ENCODE peak calls at places on chromosome 11, in six cellular contexts. J is mammary epithelial cell; N is IMR-90; D is colonic mucosa; B is CD8-positive, alpha-beta T cell; Y is OCI-LY7. P is an unnamed sample.

GRCh38 chr11:61473370-61474025 is 35.1 kb upstream of the LRRC10B start:
- DNase-seq in J (peak), N (peak), D (peak), Y (no peak), B (no peak), P (peak)

GRCh38 chr11:76208829-76209670 is 2.7 kb upstream of the WNT11 start:
- DNase-seq in N (peak), D (peak), B (peak), J (peak), Y (peak), P (peak)

GRCh38 chr11:80495116-80495515 is 1054.3 kb upstream of the TENM4 start:
- DNase-seq in N (no peak), J (peak), B (no peak), D (no peak), Y (no peak), P (no peak)

GRCh38 chr11:43748095-43748494 is 67.6 kb downstream of the HSD17B12 start:
- DNase-seq in J (no peak), N (no peak), D (no peak), B (no peak), Y (no peak), P (no peak)

GRCh38 chr11:12290477-12290922 is 86.9 kb upstream of the PARVA start:
- DNase-seq in Y (no peak), B (no peak), N (no peak), D (no peak), J (no peak), P (no peak)

GRCh38 chr11:46520971-46521745 is 72.7 kb downstream of the AMBRA1 start:
- DNase-seq in B (no peak), D (no peak), Y (no peak), J (peak), N (peak), P (no peak)

GRCh38 chr11:31492320-31492913 is 17.0 kb downstream of the IMMP1L start:
- DNase-seq in D (no peak), B (no peak), J (peak), Y (no peak), N (peak), P (no peak)

GRCh38 chr11:123381149-123381548 is 48.9 kb upstream of the GRAMD1B start:
- DNase-seq in D (no peak), B (no peak), Y (no peak), J (no peak), N (no peak), P (no peak)

GRCh38 chr11:14971865-14972580 is at the start of gene CALCA:
- DNase-seq in D (no peak), J (no peak), N (no peak), Y (no peak), B (no peak), P (no peak)

GRCh38 chr11:80109652-80110051 is 668.8 kb upstream of the TENM4 start:
- DNase-seq in N (no peak), Y (no peak), J (no peak), D (no peak), B (no peak), P (no peak)

GRCh38 chr11:23586188-23586587 is 725.9 kb upstream of the CCDC179 start:
- DNase-seq in D (no peak), Y (no peak), B (no peak), J (no peak), N (peak), P (no peak)
- H3K4me3 ChIP-seq in D (no peak), Y (no peak), B (no peak), J (no peak), N (no peak), P (no peak)

GRCh38 chr11:24496728-24497396 is at the start of gene LUZP2:
- DNase-seq in J (peak), D (peak), Y (no peak), B (no peak), N (peak), P (no peak)
- TF ChIP-seq CTCF in J (peak), D (no peak), Y (no peak), B (no peak), N (no peak), P (peak)

GRCh38 chr11:62852523-62853188 is 13.3 kb upstream of the WDR74 start:
- DNase-seq in D (no peak), B (no peak), N (no peak), Y (no peak), J (no peak), P (no peak)

GRCh38 chr11:62853279-62853965 is 14.0 kb upstream of the WDR74 start:
- DNase-seq in J (no peak), N (no peak), D (no peak), Y (no peak), B (no peak), P (no peak)

GRCh38 chr11:62854013-62854824 is 14.8 kb upstream of the WDR74 start:
- DNase-seq in D (no peak), B (no peak), J (no peak), Y (peak), N (no peak), P (no peak)

GRCh38 chr11:62850911-62851806 is 11.8 kb upstream of the WDR74 start:
- DNase-seq in Y (peak), D (no peak), J (no peak), B (no peak), N (no peak), P (no peak)

GRCh38 chr11:62851807-62852522 is 12.6 kb upstream of the WDR74 start:
- DNase-seq in B (no peak), J (no peak), D (no peak), N (no peak), Y (peak), P (no peak)
- H3K4me3 ChIP-seq in B (no peak), J (no peak), D (no peak), N (no peak), Y (peak), P (no peak)

GRCh38 chr11:129681344-129682114 is 134.1 kb upstream of the TMEM45B start:
- DNase-seq in J (no peak), Y (no peak), D (no peak), N (no peak), B (no peak), P (no peak)

GRCh38 chr11:129680907-129681306 is 134.7 kb upstream of the TMEM45B start:
- DNase-seq in Y (no peak), N (no peak), D (no peak), B (no peak), J (no peak), P (no peak)
- TF ChIP-seq CTCF in Y (no peak), N (no peak), D (no peak), B (no peak), J (no peak), P (no peak)

GRCh38 chr11:115958089-115959000 is 454.1 kb upstream of the CADM1 start:
- DNase-seq in D (no peak), B (no peak), J (no peak), Y (no peak), N (no peak), P (no peak)
- H3K4me3 ChIP-seq in D (no peak), B (no peak), J (no peak), Y (no peak), N (no peak), P (no peak)

GRCh38 chr11:69013009-69013951 is at the start of gene MRGPRF:
- DNase-seq in N (peak), D (peak), J (no peak), B (no peak), Y (no peak), P (no peak)
- TF ChIP-seq CTCF in N (peak), D (no peak), J (peak), B (no peak), Y (no peak), P (peak)

GRCh38 chr11:6498121-6498520 is 1.0 kb downstream of the DNHD1 start:
- DNase-seq in J (no peak), N (peak), Y (no peak), B (no peak), D (peak), P (no peak)

GRCh38 chr11:6502382-6502781 is 5.3 kb downstream of the DNHD1 start:
- DNase-seq in J (no peak), D (no peak), N (no peak), B (no peak), Y (no peak), P (no peak)

GRCh38 chr11:6498544-6498943 is 1.5 kb downstream of the DNHD1 start:
- DNase-seq in N (no peak), D (no peak), Y (no peak), B (no peak), J (no peak), P (no peak)

DNA sequence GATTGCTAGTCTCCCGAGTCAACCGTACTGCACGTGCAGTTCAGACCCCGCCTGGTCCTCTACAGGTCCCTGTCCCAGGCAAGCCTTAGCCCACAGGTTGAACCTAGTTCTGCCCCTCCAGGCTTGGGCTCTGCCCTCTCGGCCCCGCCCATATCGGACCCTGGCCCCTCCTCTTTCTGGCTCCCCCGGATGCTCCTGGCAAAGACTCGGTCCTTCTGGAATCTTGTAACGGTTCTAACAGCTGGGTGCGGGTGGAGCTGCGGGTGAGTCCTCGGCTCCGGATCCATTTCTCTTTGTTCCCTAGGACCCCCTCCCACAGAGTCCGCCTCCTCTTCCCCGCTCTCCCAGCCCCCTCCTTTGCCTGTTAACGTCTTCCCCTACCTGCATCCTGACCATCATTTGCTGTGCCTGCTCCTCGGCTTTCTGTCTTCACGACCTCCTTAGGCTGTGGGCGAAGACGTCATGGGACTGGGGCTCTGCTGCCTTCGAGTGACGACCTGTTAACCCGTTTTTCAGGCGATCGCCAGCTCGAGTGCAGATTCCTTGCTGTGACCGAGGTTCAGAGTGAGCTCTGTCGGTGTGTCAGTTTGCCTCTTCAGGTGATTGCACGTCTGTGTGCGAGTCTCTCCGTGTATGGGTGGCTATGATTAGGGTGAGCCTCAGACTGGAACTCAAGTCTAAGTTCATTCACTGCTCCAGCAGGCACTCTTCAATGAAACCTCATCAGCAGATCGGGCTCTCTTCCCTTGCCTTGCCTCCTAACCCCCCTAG is at the start of gene DNHD1:
- DNase-seq in J (no peak), D (no peak), Y (no peak), N (no peak), B (no peak), P (no peak)
- H3K4me3 ChIP-seq in J (no peak), D (no peak), Y (no peak), N (no peak), B (no peak), P (no peak)

DNA sequence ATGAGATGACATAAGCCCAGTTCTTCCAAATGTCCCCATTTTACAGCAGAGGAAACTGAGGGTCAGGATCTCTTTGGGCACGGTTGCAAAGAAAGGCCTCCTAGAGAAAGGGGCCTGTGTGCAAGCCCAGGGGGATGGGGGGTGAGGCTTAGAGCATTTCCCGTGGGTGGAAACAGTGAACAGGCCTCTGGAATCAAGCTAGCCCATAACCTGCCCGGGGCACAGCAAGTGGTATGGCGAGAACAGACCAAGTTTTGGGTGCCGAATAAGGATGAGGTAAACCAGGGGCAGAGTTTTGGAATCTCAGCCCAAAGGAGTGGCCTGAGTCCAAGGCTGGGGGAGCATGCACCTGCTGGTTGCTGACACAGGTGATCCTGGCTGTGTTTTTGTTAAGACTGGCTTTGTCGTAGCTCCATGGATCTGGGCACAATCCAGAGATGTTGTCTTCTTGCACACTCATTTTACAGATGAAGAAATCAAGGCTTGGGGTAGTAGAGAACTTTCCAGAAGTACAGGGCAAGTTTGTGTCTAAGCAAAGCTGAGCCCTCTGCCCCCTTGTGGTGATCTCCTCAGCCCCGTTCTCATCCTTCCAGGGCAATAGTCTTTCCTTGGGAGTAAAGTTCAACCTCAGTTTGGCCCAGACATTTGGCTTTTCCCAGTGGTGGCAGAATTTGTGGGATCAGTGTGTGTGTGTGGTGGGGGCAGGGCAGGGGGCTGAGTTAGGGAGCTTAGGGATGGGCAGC is 53.5 kb upstream of the MYEOV start:
- DNase-seq in B (peak), N (peak), D (peak), J (peak), Y (no peak), P (no peak)
- TF ChIP-seq CTCF in B (no peak), N (peak), D (peak), J (peak), Y (peak), P (peak)

GRCh38 chr11:2138436-2139117 is 612 bp downstream of the IGF2 start:
- DNase-seq in N (no peak), J (no peak), D (no peak), Y (no peak), B (no peak), P (no peak)

GRCh38 chr11:2137202-2138071 is 1.8 kb downstream of the IGF2 start:
- DNase-seq in N (peak), D (peak), Y (no peak), B (no peak), J (peak), P (no peak)

GRCh38 chr11:2136952-2137201 is 2.3 kb downstream of the IGF2 start:
- DNase-seq in J (no peak), D (no peak), B (no peak), N (no peak), Y (no peak), P (no peak)

GRCh38 chr11:2139118-2139490 is at the start of gene IGF2:
- DNase-seq in D (no peak), J (no peak), B (no peak), N (no peak), Y (no peak), P (no peak)

DNA sequence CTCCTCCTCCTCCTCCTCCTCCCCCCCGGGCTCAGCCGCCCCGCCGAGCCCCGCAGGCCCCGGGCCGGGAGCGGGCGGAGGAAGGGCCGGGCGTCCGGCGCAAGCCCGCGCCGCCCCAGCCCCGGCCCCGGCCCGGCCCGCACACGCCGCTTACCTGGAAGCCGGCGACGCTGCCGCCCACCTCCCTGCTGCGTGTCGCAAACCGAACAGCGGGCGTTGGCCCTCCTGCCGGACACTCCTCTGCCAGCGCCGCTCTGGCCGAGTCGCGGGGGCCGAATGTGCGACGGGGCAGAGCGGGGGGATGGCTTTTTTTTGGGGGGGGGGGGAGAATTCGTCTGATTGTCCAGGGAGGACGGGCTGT is 1.1 kb downstream of the IGF2 start:
- DNase-seq in J (no peak), D (no peak), N (no peak), B (no peak), Y (no peak), P (no peak)
- H3K4me3 ChIP-seq in J (no peak), D (no peak), N (peak), B (peak), Y (no peak), P (no peak)

GRCh38 chr11:72829884-72830533 is 15.8 kb downstream of the ATG16L2 start:
- DNase-seq in Y (no peak), N (no peak), J (no peak), B (no peak), D (no peak), P (no peak)

GRCh38 chr11:72828081-72828567 is 13.9 kb downstream of the ATG16L2 start:
- DNase-seq in J (no peak), B (no peak), D (no peak), Y (no peak), N (peak), P (no peak)

GRCh38 chr11:72826942-72827480 is 12.8 kb downstream of the ATG16L2 start:
- DNase-seq in J (no peak), D (no peak), Y (no peak), N (no peak), B (no peak), P (no peak)

GRCh38 chr11:72829178-72829577 is 15.0 kb downstream of the ATG16L2 start:
- DNase-seq in J (no peak), Y (no peak), N (no peak), D (no peak), B (no peak), P (no peak)

DNA sequence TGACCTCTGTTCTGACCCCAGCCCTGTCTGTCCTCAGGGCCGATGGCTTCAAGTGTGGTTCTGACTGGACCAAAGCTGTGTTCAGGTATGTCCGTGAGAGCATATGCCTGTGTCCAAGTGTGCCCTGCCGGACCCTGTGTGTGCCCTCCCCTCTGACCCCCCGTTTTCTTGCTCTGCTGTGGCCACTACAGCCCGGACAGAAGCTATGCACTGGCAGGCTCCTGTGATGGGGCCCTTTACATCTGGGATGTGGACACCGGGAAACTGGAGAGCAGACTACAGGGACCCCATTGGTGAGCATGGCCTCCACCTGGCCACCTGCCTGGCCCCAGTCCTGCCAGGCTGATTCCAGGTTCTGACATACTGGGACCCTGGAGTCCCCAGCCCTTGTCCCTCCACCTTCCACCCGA is 14.5 kb downstream of the ATG16L2 start:
- DNase-seq in Y (no peak), D (no peak), N (no peak), B (no peak), J (no peak), P (no peak)
- TF ChIP-seq CTCF in Y (no peak), D (no peak), N (no peak), B (no peak), J (no peak), P (no peak)

P was measured in keratinocyte.